ENCODE peak calls at places on chromosomes 11 and 22, in four cellular contexts. N, F, T and L are unnamed samples.
A peak's percentile ranks its signal among the peaks of the same experiment; 100 is the strongest.

GRCh38 chr22:29346659-29347058 is 31.2 kb upstream of the RASL10A start:
- DNase-seq in N (no peak), F (no peak), T (no peak), L (no peak)

GRCh38 chr11:93225642-93226041 is 27.9 kb upstream of the SLC36A4 start:
- DNase-seq in N (no peak), F (no peak), T (no peak), L (no peak)

GRCh38 chr11:120197254-120197891 is 13.5 kb upstream of the OAF start:
- DNase-seq in N (no peak), F (no peak), T (no peak), L (no peak)

GRCh38 chr11:63680842-63681207 is 475 bp upstream of the RTN3 start:
- DNase-seq in N (no peak), F (no peak), T (no peak), L (no peak)

GRCh38 chr22:24002272-24002671 is 3.0 kb downstream of the GSTT4 start:
- DNase-seq in N (no peak), F (no peak), T (no peak), L (no peak)

GRCh38 chr11:65307298-65308229 is 7.1 kb upstream of the CDC42EP2 start:
- DNase-seq in N (no peak), F (no peak), T (no peak), L (no peak)

GRCh38 chr11:120236169-120237107 is 3.5 kb upstream of the POU2F3 start:
- DNase-seq in N (no peak), F (no peak), T (peak; percentile 25), L (no peak)

GRCh38 chr11:13638436-13638835 is 30.0 kb upstream of the FAR1 start:
- DNase-seq in N (no peak), F (peak; percentile 69), T (no peak), L (no peak)

GRCh38 chr11:109223441-109223840 is 198.5 kb upstream of the C11orf87 start:
- DNase-seq in N (no peak), F (no peak), T (no peak), L (no peak)

GRCh38 chr22:49565516-49565855 is 262.2 kb downstream of the BRD1 start:
- DNase-seq in N (no peak), F (no peak), T (no peak), L (no peak)

GRCh38 chr11:127126956-127127355 is 126.4 kb upstream of the KIRREL3 start:
- DNase-seq in N (no peak), F (no peak), T (no peak), L (no peak)

GRCh38 chr11:122209619-122210377 is 93.8 kb upstream of the BLID start:
- DNase-seq in N (no peak), F (no peak), T (no peak), L (no peak)

GRCh38 chr11:65446446-65447277 is 24.1 kb downstream of the NEAT1 start:
- DNase-seq in N (no peak), F (no peak), T (no peak), L (no peak)

GRCh38 chr22:25840162-25840561 is 98.2 kb downstream of the MYO18B start:
- DNase-seq in N (no peak), F (no peak), T (no peak), L (no peak)

GRCh38 chr11:108881136-108881535 is 216.3 kb downstream of the DDX10 start:
- DNase-seq in N (no peak), F (no peak), T (no peak), L (no peak)

GRCh38 chr22:40036591-40037225 is 42.0 kb downstream of the FAM83F start:
- DNase-seq in N (no peak), F (peak; percentile 47), T (peak; percentile 63), L (peak; percentile 54)

GRCh38 chr11:9525116-9525515 is 48.4 kb upstream of the WEE1 start:
- DNase-seq in N (no peak), F (no peak), T (no peak), L (no peak)

GRCh38 chr11:46445192-46445591 is 53.6 kb upstream of the CHRM4 start:
- DNase-seq in N (no peak), F (no peak), T (no peak), L (no peak)

GRCh38 chr11:122178795-122179194 is 62.8 kb upstream of the BLID start:
- DNase-seq in N (no peak), F (no peak), T (no peak), L (no peak)

GRCh38 chr11:114942207-114942606 is 263.9 kb downstream of the NXPE2 start:
- DNase-seq in N (no peak), F (no peak), T (no peak), L (no peak)

GRCh38 chr11:32340181-32340580 is 95.2 kb downstream of the WT1 start:
- DNase-seq in N (no peak), F (no peak), T (no peak), L (no peak)

GRCh38 chr11:106246495-106246894 is 169.0 kb downstream of the AASDHPPT start:
- DNase-seq in N (no peak), F (no peak), T (no peak), L (no peak)

GRCh38 chr22:37190262-37190780 is 2.3 kb upstream of the C1QTNF6 start:
- DNase-seq in N (no peak), F (no peak), T (no peak), L (no peak)

GRCh38 chr11:9754041-9754471 is 90.2 kb downstream of the SWAP70 start:
- DNase-seq in N (no peak), F (no peak), T (no peak), L (no peak)

GRCh38 chr22:20964090-20964798 is 2.8 kb upstream of the AIFM3 start:
- DNase-seq in N (no peak), F (no peak), T (no peak), L (no peak)

GRCh38 chr11:133810766-133811165 is 34.5 kb downstream of the SPATA19 start:
- DNase-seq in N (no peak), F (no peak), T (no peak), L (no peak)

GRCh38 chr11:66429983-66430602 is 8.6 kb downstream of the MRPL11 start:
- DNase-seq in N (no peak), F (peak; percentile 54), T (peak; percentile 76), L (peak; percentile 71)

GRCh38 chr11:104668797-104669463 is 229.3 kb downstream of the CASP12 start:
- DNase-seq in N (no peak), F (no peak), T (no peak), L (no peak)

GRCh38 chr11:7600205-7600775 is 73.0 kb downstream of the CYB5R2 start:
- DNase-seq in N (no peak), F (peak; percentile 65), T (no peak), L (no peak)

DNA sequence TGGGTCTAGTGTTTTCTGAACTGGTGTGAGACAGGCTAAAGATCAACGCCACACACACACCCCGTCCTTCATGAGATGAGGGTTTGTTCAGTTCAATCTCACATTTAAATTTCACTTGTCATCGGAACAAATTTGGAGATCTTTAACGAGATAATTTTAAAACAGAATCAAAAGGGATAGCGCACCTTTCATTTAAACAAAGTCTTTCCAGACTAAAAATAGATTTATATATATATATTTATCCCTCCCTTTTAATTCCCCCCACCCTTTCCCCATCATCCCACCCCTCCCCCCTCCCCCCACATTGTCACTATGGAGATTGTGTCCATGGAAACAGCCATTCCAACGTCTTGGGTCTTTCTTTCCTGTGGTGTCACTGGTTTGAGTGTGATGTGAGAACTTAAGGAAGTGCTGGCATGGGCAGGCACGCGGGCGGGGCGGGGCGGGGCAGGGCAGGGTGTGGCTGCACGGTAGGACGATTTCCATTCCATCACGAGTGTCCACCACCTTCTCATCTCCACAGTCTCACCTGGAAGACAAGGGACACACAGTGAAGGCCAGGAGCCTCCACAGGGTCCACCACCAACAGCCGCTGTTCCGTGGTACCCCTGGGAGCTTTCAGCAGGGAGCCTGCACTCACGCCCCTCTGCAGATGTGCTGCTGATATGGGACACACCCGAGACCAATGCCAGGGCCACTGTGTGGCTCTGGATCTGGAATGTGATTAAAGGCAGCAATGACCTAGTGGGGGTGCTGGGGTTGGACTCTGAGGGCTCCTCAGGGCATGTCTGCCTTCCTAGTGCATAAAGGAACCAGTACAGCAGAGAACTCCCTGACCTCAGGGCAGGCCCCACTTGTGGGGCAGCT is 30.5 kb upstream of the CYP2D6 start:
- DNase-seq in N (no peak), F (no peak), T (no peak), L (no peak)
- TF ChIP-seq SPI1 in N (no peak), F (no peak), T (no peak), L (no peak)

GRCh38 chr11:613369-613968 is 2.3 kb downstream of the IRF7 start:
- DNase-seq in N (no peak), F (no peak), T (peak; percentile 92), L (peak; percentile 72)
- TF ChIP-seq SPI1 in N (no peak), F (no peak), T (no peak), L (no peak)

DNA sequence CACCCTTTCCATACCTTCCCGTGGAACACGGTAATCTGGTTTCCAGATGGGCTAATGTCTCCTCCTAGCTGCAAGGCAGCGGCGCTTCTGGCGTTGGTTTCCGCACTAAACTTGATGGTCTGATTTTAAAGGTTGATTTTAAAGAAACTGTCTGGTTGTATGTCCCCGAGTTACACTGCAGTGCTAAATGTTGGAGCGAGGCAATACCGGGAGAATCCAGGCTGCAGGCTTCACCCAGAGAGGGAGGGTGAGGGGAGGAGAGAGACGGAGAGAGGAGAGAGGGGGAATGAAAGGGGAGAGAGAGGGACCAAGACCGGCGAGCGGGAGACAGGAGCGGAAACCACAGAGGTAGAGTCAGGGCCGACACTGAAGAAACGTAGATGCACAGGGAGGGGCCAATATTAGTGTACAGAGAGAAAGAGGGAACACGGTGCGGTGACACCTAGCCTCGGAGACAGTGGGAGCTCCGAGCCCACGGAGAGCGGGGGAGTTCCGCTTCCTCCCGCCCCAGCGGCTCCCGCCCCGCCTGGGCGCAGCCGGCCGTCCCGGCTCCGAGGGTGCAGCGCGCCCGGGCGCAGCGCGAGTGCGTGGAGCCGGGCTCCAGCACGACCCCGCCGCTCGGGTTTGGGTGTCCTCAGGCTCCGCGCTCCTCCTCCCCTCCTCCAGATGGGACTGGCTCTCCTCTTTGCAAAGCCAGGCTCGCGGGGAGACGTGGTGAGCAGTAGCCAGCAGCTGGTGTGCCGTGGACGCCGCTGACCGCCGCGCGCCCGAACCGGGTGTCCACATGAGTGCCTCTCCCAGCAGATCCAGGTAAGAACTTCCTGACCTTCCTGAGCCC is 71.9 kb upstream of the GRAMD1B start:
- DNase-seq in N (peak; percentile 34), F (peak; percentile 6), T (no peak), L (peak; percentile 49)
- TF ChIP-seq SPI1 in N (peak; percentile 55), F (peak; percentile 44), T (no peak), L (peak; percentile 62)

DNA sequence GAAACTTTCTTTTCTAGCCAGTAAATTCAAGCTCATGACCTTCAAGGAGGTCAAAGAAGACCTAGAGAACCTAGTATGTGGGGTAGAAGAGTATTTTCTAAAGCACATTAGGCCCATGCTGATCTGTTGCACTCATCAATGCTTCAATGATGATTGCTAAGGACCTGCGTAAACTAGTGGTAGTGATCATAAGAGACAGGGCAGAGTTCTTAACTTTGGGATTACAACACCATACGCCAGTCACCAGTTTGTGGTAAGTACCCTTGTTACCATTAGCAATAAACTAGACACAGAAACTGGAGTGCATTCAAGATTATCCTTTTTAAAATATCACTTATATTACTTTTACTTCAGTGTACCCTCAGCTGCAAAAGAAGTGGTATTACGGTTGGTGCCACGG is 490.3 kb downstream of the BUD13 start:
- DNase-seq in N (no peak), F (no peak), T (no peak), L (no peak)
- TF ChIP-seq SPI1 in N (no peak), F (no peak), T (no peak), L (no peak)

DNA sequence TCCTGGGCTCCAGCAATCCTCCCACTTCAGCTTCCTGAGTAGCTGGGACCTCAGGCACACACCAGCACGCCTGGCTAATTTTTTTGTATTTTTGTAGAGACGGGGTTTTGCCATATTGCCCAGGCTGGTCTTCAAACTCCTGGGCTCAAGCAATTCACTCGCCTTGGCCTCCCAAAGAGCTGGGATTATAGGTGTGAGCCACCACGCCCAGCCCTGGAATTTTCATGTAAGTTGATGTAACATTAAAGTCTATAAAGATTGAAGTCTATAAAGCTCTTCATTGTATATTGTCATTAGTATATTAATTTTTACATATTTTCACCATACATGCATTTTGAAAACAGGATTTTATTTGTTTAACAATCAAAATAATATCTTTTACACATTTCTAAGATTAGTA is 12.5 kb upstream of the DDX17 start:
- DNase-seq in N (no peak), F (no peak), T (no peak), L (no peak)
- TF ChIP-seq SPI1 in N (no peak), F (no peak), T (no peak), L (no peak)

GRCh38 chr22:22720724-22721261 is 76.4 kb downstream of the GGTLC2 start:
- DNase-seq in N (peak; percentile 62), F (peak; percentile 67), T (no peak), L (no peak)
- TF ChIP-seq SPI1 in N (peak; percentile 95), F (no peak), T (no peak), L (peak; percentile 99)